ENCODE peak calls at places on chromosomes 7 and 10, in seven cellular contexts. One of them, this sample, is unnamed.

GRCh38 chr10:77259475-77259874 is 378.1 kb downstream of the KCNMA1 start:
- DNase-seq in psoas muscle: no peak
- DNase-seq in lower lobe of right lung: no peak
- DNase-seq in stomach: no peak
- DNase-seq in mucosa of descending colon: no peak
- DNase-seq in fibroblast of the aortic adventitia: no peak
- DNase-seq in HL-60: no peak
- DNase-seq in this sample: no peak

GRCh38 chr7:26603631-26604030 is 260.8 kb downstream of the SKAP2 start:
- DNase-seq in HL-60: no peak
- DNase-seq in psoas muscle: no peak
- DNase-seq in lower lobe of right lung: no peak
- DNase-seq in fibroblast of the aortic adventitia: no peak
- DNase-seq in stomach: no peak
- DNase-seq in mucosa of descending colon: no peak
- DNase-seq in this sample: peak; percentile 9

GRCh38 chr10:103736763-103737162 is 118.6 kb downstream of the SH3PXD2A start:
- DNase-seq in psoas muscle: no peak
- DNase-seq in HL-60: no peak
- DNase-seq in mucosa of descending colon: no peak
- DNase-seq in stomach: no peak
- DNase-seq in lower lobe of right lung: no peak
- DNase-seq in fibroblast of the aortic adventitia: no peak
- DNase-seq in this sample: peak; percentile 33

GRCh38 chr7:112272921-112273561 is 66.5 kb downstream of the ZNF277 start:
- DNase-seq in lower lobe of right lung: peak; percentile 53
- DNase-seq in psoas muscle: no peak
- DNase-seq in mucosa of descending colon: no peak
- DNase-seq in fibroblast of the aortic adventitia: no peak
- DNase-seq in HL-60: no peak
- DNase-seq in stomach: no peak
- DNase-seq in this sample: peak; percentile 7

GRCh38 chr10:31318382-31318853 is 598 bp upstream of the ZEB1 start:
- DNase-seq in psoas muscle: peak; percentile 59
- DNase-seq in HL-60: peak; percentile 77
- DNase-seq in fibroblast of the aortic adventitia: peak; percentile 81
- DNase-seq in stomach: no peak
- DNase-seq in mucosa of descending colon: peak; percentile 70
- DNase-seq in lower lobe of right lung: no peak
- DNase-seq in this sample: peak; percentile 80

GRCh38 chr7:6106140-6106904 is 75.1 kb downstream of the ANKRD61 start:
- DNase-seq in HL-60: no peak
- DNase-seq in fibroblast of the aortic adventitia: peak; percentile 73
- DNase-seq in stomach: no peak
- DNase-seq in lower lobe of right lung: no peak
- DNase-seq in psoas muscle: no peak
- DNase-seq in mucosa of descending colon: peak; percentile 43
- DNase-seq in this sample: peak; percentile 74

GRCh38 chr10:51196508-51197175 is 122.4 kb downstream of the PRKG1 start:
- DNase-seq in mucosa of descending colon: no peak
- DNase-seq in stomach: no peak
- DNase-seq in HL-60: no peak
- DNase-seq in psoas muscle: no peak
- DNase-seq in fibroblast of the aortic adventitia: no peak
- DNase-seq in lower lobe of right lung: no peak
- DNase-seq in this sample: no peak

GRCh38 chr7:91852263-91852741 is 28.2 kb downstream of the MTERF1 start:
- DNase-seq in mucosa of descending colon: no peak
- DNase-seq in lower lobe of right lung: no peak
- DNase-seq in psoas muscle: no peak
- DNase-seq in stomach: no peak
- DNase-seq in fibroblast of the aortic adventitia: peak; percentile 24
- DNase-seq in HL-60: peak; percentile 29
- DNase-seq in this sample: peak; percentile 35

GRCh38 chr10:98262571-98262970 is 5.4 kb downstream of the LOXL4 start:
- DNase-seq in psoas muscle: peak; percentile 77
- DNase-seq in mucosa of descending colon: peak; percentile 21
- DNase-seq in stomach: peak; percentile 39
- DNase-seq in fibroblast of the aortic adventitia: peak; percentile 45
- DNase-seq in lower lobe of right lung: no peak
- DNase-seq in HL-60: peak; percentile 47
- DNase-seq in this sample: peak; percentile 63

GRCh38 chr10:113978802-113979201 is 64.9 kb upstream of the ADRB1 start:
- DNase-seq in lower lobe of right lung: no peak
- DNase-seq in fibroblast of the aortic adventitia: no peak
- DNase-seq in stomach: no peak
- DNase-seq in HL-60: no peak
- DNase-seq in psoas muscle: no peak
- DNase-seq in mucosa of descending colon: no peak
- DNase-seq in this sample: no peak

GRCh38 chr10:28535846-28536245 is 2.9 kb downstream of the WAC start:
- DNase-seq in lower lobe of right lung: no peak
- DNase-seq in mucosa of descending colon: no peak
- DNase-seq in HL-60: no peak
- DNase-seq in stomach: no peak
- DNase-seq in fibroblast of the aortic adventitia: no peak
- DNase-seq in psoas muscle: no peak
- DNase-seq in this sample: no peak

GRCh38 chr7:146937836-146938235 is 821.2 kb downstream of the CNTNAP2 start:
- DNase-seq in stomach: no peak
- DNase-seq in lower lobe of right lung: no peak
- DNase-seq in fibroblast of the aortic adventitia: no peak
- DNase-seq in psoas muscle: no peak
- DNase-seq in HL-60: no peak
- DNase-seq in mucosa of descending colon: no peak
- DNase-seq in this sample: no peak

GRCh38 chr7:41955475-41956243 is 252.8 kb upstream of the INHBA start:
- DNase-seq in stomach: peak; percentile 90
- DNase-seq in mucosa of descending colon: peak; percentile 60
- DNase-seq in fibroblast of the aortic adventitia: peak; percentile 100
- DNase-seq in psoas muscle: peak; percentile 95
- DNase-seq in lower lobe of right lung: peak; percentile 84
- DNase-seq in HL-60: peak; percentile 59
- DNase-seq in this sample: peak; percentile 99

GRCh38 chr10:77319557-77319956 is 318.1 kb downstream of the KCNMA1 start:
- DNase-seq in lower lobe of right lung: no peak
- DNase-seq in HL-60: no peak
- DNase-seq in mucosa of descending colon: no peak
- DNase-seq in stomach: no peak
- DNase-seq in psoas muscle: peak; percentile 25
- DNase-seq in fibroblast of the aortic adventitia: peak; percentile 68
- DNase-seq in this sample: peak; percentile 28

GRCh38 chr7:72781161-72781560 is 46.8 kb downstream of the TYW1B start:
- DNase-seq in fibroblast of the aortic adventitia: no peak
- DNase-seq in mucosa of descending colon: no peak
- DNase-seq in psoas muscle: no peak
- DNase-seq in stomach: no peak
- DNase-seq in HL-60: no peak
- DNase-seq in lower lobe of right lung: no peak
- DNase-seq in this sample: no peak

GRCh38 chr10:62047240-62047897 is 145.9 kb downstream of the ARID5B start:
- DNase-seq in mucosa of descending colon: no peak
- DNase-seq in HL-60: no peak
- DNase-seq in lower lobe of right lung: no peak
- DNase-seq in stomach: no peak
- DNase-seq in psoas muscle: no peak
- DNase-seq in fibroblast of the aortic adventitia: peak; percentile 81
- DNase-seq in this sample: no peak

GRCh38 chr10:25725917-25726716 is 207.9 kb upstream of the MYO3A start:
- DNase-seq in stomach: no peak
- DNase-seq in fibroblast of the aortic adventitia: peak; percentile 69
- DNase-seq in lower lobe of right lung: no peak
- DNase-seq in mucosa of descending colon: peak; percentile 64
- DNase-seq in HL-60: no peak
- DNase-seq in psoas muscle: no peak
- DNase-seq in this sample: peak; percentile 79

GRCh38 chr10:71316081-71316785 is 2.8 kb upstream of the SLC29A3 start:
- DNase-seq in mucosa of descending colon: no peak
- DNase-seq in fibroblast of the aortic adventitia: peak; percentile 16
- DNase-seq in lower lobe of right lung: no peak
- DNase-seq in HL-60: peak; percentile 54
- DNase-seq in stomach: no peak
- DNase-seq in psoas muscle: no peak
- DNase-seq in this sample: no peak

GRCh38 chr10:91788527-91788926 is 9.7 kb upstream of the TNKS2 start:
- DNase-seq in lower lobe of right lung: no peak
- DNase-seq in mucosa of descending colon: no peak
- DNase-seq in stomach: peak; percentile 87
- DNase-seq in fibroblast of the aortic adventitia: no peak
- DNase-seq in psoas muscle: no peak
- DNase-seq in HL-60: no peak
- DNase-seq in this sample: no peak

GRCh38 chr10:121393522-121393921 is 204.7 kb downstream of the FGFR2 start:
- DNase-seq in lower lobe of right lung: no peak
- DNase-seq in mucosa of descending colon: no peak
- DNase-seq in fibroblast of the aortic adventitia: no peak
- DNase-seq in HL-60: no peak
- DNase-seq in psoas muscle: no peak
- DNase-seq in stomach: no peak
- DNase-seq in this sample: no peak

GRCh38 chr10:14543048-14543903 is 212.6 kb upstream of the FRMD4A start:
- DNase-seq in fibroblast of the aortic adventitia: peak; percentile 82
- DNase-seq in HL-60: no peak
- DNase-seq in psoas muscle: no peak
- DNase-seq in mucosa of descending colon: no peak
- DNase-seq in lower lobe of right lung: peak; percentile 73
- DNase-seq in stomach: no peak
- DNase-seq in this sample: peak; percentile 70
- TF ChIP-seq CTCF in fibroblast of the aortic adventitia: peak; percentile 61
- TF ChIP-seq CTCF in HL-60: no peak
- TF ChIP-seq CTCF in psoas muscle: peak; percentile 16
- TF ChIP-seq CTCF in mucosa of descending colon: no peak
- TF ChIP-seq CTCF in lower lobe of right lung: peak; percentile 50
- TF ChIP-seq CTCF in stomach: peak; percentile 10
- TF ChIP-seq CTCF in this sample: peak; percentile 56

GRCh38 chr7:50793947-50794570 is 11.4 kb upstream of the GRB10 start:
- DNase-seq in HL-60: no peak
- DNase-seq in psoas muscle: no peak
- DNase-seq in mucosa of descending colon: no peak
- DNase-seq in stomach: no peak
- DNase-seq in fibroblast of the aortic adventitia: no peak
- DNase-seq in lower lobe of right lung: no peak
- DNase-seq in this sample: no peak

GRCh38 chr7:50791921-50792341 is 9.2 kb upstream of the GRB10 start:
- DNase-seq in lower lobe of right lung: no peak
- DNase-seq in psoas muscle: no peak
- DNase-seq in fibroblast of the aortic adventitia: peak; percentile 63
- DNase-seq in mucosa of descending colon: no peak
- DNase-seq in HL-60: no peak
- DNase-seq in stomach: no peak
- DNase-seq in this sample: peak; percentile 74

GRCh38 chr7:50792342-50793114 is 9.8 kb upstream of the GRB10 start:
- DNase-seq in fibroblast of the aortic adventitia: peak; percentile 72
- DNase-seq in psoas muscle: peak; percentile 45
- DNase-seq in stomach: no peak
- DNase-seq in HL-60: no peak
- DNase-seq in lower lobe of right lung: peak; percentile 63
- DNase-seq in mucosa of descending colon: peak; percentile 21
- DNase-seq in this sample: peak; percentile 76

GRCh38 chr7:50793115-50793946 is 10.6 kb upstream of the GRB10 start:
- DNase-seq in stomach: peak; percentile 70
- DNase-seq in lower lobe of right lung: peak; percentile 82
- DNase-seq in fibroblast of the aortic adventitia: peak; percentile 59
- DNase-seq in HL-60: no peak
- DNase-seq in psoas muscle: peak; percentile 76
- DNase-seq in mucosa of descending colon: peak; percentile 73
- DNase-seq in this sample: peak; percentile 70

DNA sequence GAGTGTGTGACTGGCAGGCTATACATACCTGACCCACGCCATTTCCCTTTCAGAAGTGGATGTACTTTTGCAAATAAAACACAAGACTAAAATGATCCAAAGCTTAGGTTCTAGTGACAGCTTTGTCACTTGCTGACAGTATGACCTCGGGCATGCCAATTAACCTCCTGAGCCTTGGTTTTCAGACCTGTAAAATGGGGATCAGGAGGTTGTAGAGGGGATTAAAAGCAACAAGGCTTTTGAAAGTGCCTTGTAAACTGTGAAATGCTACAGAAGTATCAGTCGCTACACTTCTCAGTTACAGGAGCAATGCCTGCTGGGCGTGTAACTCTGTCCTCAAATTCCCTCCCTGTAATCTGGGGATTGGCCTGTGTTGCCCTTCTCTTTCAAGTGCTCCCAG is 8.7 kb upstream of the GRB10 start:
- DNase-seq in mucosa of descending colon: no peak
- DNase-seq in stomach: no peak
- DNase-seq in fibroblast of the aortic adventitia: peak; percentile 31
- DNase-seq in lower lobe of right lung: no peak
- DNase-seq in psoas muscle: no peak
- DNase-seq in HL-60: no peak
- DNase-seq in this sample: no peak
- H3K4me3 ChIP-seq in mucosa of descending colon: no peak overlapping the region
- H3K4me3 ChIP-seq in stomach: peak overlapping the region; percentile 84
- H3K4me3 ChIP-seq in fibroblast of the aortic adventitia: peak overlapping the region; percentile 72
- H3K4me3 ChIP-seq in lower lobe of right lung: peak overlapping the region; percentile 70
- H3K4me3 ChIP-seq in psoas muscle: peak overlapping the region; percentile 79
- H3K4me3 ChIP-seq in HL-60: peak overlapping the region; percentile 52
- H3K4me3 ChIP-seq in this sample: peak overlapping the region; percentile 68

DNA sequence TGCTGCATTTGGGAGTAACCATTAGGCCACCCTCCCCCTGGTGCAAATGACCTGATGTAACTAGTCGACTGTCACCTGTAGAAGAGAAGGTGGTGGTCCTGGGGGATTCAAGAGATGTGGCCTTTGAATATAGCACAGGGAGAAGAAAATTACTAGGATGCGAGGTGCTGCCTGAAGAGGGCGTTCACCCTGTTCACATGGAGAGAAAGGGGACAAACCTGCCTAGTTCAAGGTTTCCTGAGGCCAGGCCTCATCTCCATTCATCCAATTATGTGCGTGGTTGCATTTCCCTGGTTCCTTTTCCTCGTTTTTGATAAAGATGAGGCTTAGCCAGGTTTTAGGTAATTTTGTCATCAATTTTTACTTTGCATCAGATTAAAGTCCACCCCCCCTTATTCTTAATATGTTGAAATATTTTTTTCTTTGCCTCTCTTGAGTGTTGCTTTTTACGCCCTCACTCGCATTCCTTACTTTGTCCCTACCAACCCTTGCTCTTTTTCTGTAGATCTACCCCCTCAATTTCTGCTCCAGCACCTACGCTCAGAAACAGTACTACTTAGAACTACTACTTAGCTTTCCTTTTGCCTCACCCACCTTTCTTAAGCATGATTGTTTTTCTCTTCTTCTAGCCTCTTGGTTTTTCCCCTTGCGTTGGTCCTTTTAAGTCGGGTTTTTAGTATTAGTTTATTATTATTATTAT is 13.7 kb downstream of the CLCN1 start:
- DNase-seq in stomach: no peak
- DNase-seq in lower lobe of right lung: no peak
- DNase-seq in mucosa of descending colon: no peak
- DNase-seq in psoas muscle: no peak
- DNase-seq in HL-60: no peak
- DNase-seq in fibroblast of the aortic adventitia: no peak
- DNase-seq in this sample: no peak
- TF ChIP-seq CTCF in stomach: no peak
- TF ChIP-seq CTCF in lower lobe of right lung: no peak
- TF ChIP-seq CTCF in mucosa of descending colon: no peak
- TF ChIP-seq CTCF in psoas muscle: no peak
- TF ChIP-seq CTCF in HL-60: no peak
- TF ChIP-seq CTCF in fibroblast of the aortic adventitia: no peak
- TF ChIP-seq CTCF in this sample: no peak

GRCh38 chr7:55432937-55433784 is 68.0 kb downstream of the LANCL2 start:
- DNase-seq in psoas muscle: no peak
- DNase-seq in mucosa of descending colon: peak; percentile 39
- DNase-seq in lower lobe of right lung: no peak
- DNase-seq in HL-60: no peak
- DNase-seq in fibroblast of the aortic adventitia: peak; percentile 50
- DNase-seq in stomach: no peak
- DNase-seq in this sample: peak; percentile 74
- H3K4me3 ChIP-seq in psoas muscle: no peak overlapping the region
- H3K4me3 ChIP-seq in mucosa of descending colon: no peak overlapping the region
- H3K4me3 ChIP-seq in lower lobe of right lung: no peak overlapping the region
- H3K4me3 ChIP-seq in HL-60: no peak overlapping the region
- H3K4me3 ChIP-seq in fibroblast of the aortic adventitia: no peak overlapping the region
- H3K4me3 ChIP-seq in stomach: no peak overlapping the region
- H3K4me3 ChIP-seq in this sample: no peak overlapping the region